ENCODE peak calls at places on chromosomes 12 and 14, in eight cellular contexts. M is IMR-90, G is fibroblast of lung, Y is SK-N-SH, Q is astrocyte, S is neural progenitor cell, K is H9, R is hepatocyte. U is an unnamed sample.

GRCh38 chr12:128137140-128137539 is 129.8 kb upstream of the TMEM132C start:
- DNase-seq in K (no peak), S (no peak), Q (no peak), Y (no peak), R (no peak), M (no peak), G (no peak), U (no peak)

GRCh38 chr14:71202881-71203280 is 295.6 kb downstream of the PCNX1 start:
- DNase-seq in S (no peak), Y (no peak), M (peak; percentile 23), Q (no peak), R (no peak), G (no peak), K (no peak), U (no peak)

GRCh38 chr12:118356809-118357326 is 15.8 kb downstream of the TAOK3 start:
- DNase-seq in K (no peak), G (peak; percentile 90), Y (no peak), Q (peak; percentile 78), S (no peak), M (peak; percentile 92), R (no peak), U (peak; percentile 78)

GRCh38 chr14:86462193-86462592 is 932.2 kb downstream of the FLRT2 start:
- DNase-seq in K (peak; percentile 43), M (peak; percentile 30), G (peak; percentile 26), Q (no peak), Y (no peak), R (peak; percentile 16), S (peak; percentile 50), U (peak; percentile 26)

GRCh38 chr12:121678721-121679300 is 9.4 kb upstream of the MORN3 start:
- DNase-seq in S (no peak), G (no peak), K (no peak), R (no peak), M (peak; percentile 50), Q (no peak), Y (no peak), U (no peak)

GRCh38 chr14:90105756-90106155 is 44.0 kb downstream of the KCNK13 start:
- DNase-seq in K (no peak), G (no peak), Y (no peak), M (no peak), Q (no peak), S (no peak), R (no peak), U (no peak)

GRCh38 chr12:53123578-53124351 is 20.5 kb downstream of the SOAT2 start:
- DNase-seq in S (no peak), K (no peak), Y (no peak), G (no peak), M (peak; percentile 58), R (no peak), Q (peak; percentile 39), U (peak; percentile 9)

GRCh38 chr12:124302807-124303578 is 8.1 kb downstream of the RFLNA start:
- DNase-seq in S (no peak), K (no peak), G (no peak), M (no peak), R (no peak), Y (no peak), Q (no peak), U (no peak)

GRCh38 chr12:130674676-130675075 is 41.4 kb downstream of the RIMBP2 start:
- DNase-seq in K (no peak), R (no peak), M (no peak), Y (no peak), S (no peak), Q (no peak), G (no peak), U (no peak)

GRCh38 chr14:64758025-64758521 is 53.8 kb downstream of the PLEKHG3 start:
- DNase-seq in S (no peak), G (peak; percentile 6), K (no peak), Q (peak; percentile 86), R (peak; percentile 81), Y (no peak), M (peak; percentile 66), U (peak; percentile 86)

GRCh38 chr12:2231956-2232355 is 179.2 kb downstream of the CACNA1C start:
- DNase-seq in Q (no peak), Y (no peak), G (no peak), S (no peak), M (no peak), K (no peak), R (no peak), U (no peak)

GRCh38 chr12:80059875-80060274 is 39.5 kb upstream of the OTOGL start:
- DNase-seq in Y (no peak), G (no peak), Q (no peak), M (no peak), K (no peak), S (no peak), R (no peak), U (no peak)

GRCh38 chr12:106327256-106327852 is 24.8 kb downstream of the TCP11L2 start:
- DNase-seq in Y (no peak), Q (no peak), S (no peak), K (no peak), R (no peak), M (no peak), G (no peak), U (no peak)

GRCh38 chr14:94750371-94750770 is 19.5 kb downstream of the GSC start:
- DNase-seq in S (peak; percentile 93), M (no peak), K (no peak), Q (no peak), G (no peak), Y (no peak), R (no peak), U (no peak)

GRCh38 chr14:19823765-19824164 is 20.2 kb downstream of the OR4N2 start:
- DNase-seq in G (no peak), S (no peak), Q (peak; percentile 2), K (no peak), M (no peak), R (no peak), Y (no peak), U (no peak)

GRCh38 chr14:95138876-95139275 is 18.5 kb downstream of the DICER1 start:
- DNase-seq in S (no peak), K (no peak), Y (no peak), M (peak; percentile 18), G (no peak), R (no peak), Q (no peak), U (no peak)

GRCh38 chr12:65334534-65334933 is 56.1 kb downstream of the MSRB3 start:
- DNase-seq in Q (no peak), M (peak; percentile 32), S (no peak), Y (no peak), G (peak; percentile 28), R (no peak), K (no peak), U (peak; percentile 26)

DNA sequence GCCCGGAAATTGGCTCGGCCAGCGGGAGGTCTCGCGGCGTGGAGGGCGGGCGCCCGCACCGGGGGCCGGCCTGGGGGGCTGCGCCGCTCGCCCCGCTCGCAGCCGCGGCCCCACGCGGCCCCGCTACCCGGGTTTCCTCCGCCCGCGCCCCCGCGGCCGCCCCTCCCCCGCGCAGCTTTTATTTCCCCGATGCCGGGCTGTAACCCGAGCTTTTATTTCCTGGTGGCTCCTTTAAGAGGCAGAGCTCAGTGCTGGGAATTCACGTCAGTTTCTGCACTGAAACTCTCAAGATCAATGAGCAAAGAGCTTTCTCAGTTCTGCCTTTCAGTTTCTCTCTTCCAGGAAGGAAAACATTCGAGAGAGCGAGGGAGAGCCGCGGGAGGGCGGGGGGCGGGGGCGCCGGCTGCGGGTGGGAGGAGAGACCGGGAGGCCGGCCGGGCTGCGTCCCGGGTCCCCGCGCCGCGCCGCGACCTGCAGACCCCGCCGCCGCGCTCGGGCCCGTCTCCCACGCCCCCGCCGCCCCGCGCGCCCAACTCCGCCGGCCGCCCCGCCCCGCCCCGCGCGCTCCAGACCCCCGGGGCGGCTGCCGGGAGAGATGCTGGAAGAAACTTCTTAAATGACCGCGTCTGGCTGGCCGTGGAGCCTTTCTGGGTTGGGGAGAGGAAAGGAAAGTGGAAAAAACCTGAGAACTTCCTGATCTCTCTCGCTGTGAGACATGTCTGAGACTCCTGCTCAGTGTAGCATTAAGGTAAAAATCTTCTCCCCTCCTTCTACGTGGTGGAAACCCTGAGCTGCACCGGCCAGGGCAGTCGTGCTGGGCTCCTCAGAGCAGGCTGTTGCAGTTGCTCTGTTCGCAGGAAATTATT is at the start of gene ETV6:
- DNase-seq in S (peak; percentile 80), Y (peak; percentile 87), K (peak; percentile 63), M (peak; percentile 93), G (peak; percentile 97), R (peak; percentile 87), Q (peak; percentile 92), U (peak; percentile 88)
- H2AFZ ChIP-seq in S (peak within 1 kb of the TSS; percentile 88), Y (peak within 1 kb of the TSS; percentile 94), K (no peak within 1 kb of the TSS), M (peak within 1 kb of the TSS; percentile 91), G (peak within 1 kb of the TSS; percentile 83), R (peak within 1 kb of the TSS; percentile 88), Q (peak within 1 kb of the TSS; percentile 81), U (peak within 1 kb of the TSS; percentile 84)

GRCh38 chr12:57090456-57090855 is 1.5 kb downstream of the NAB2 start:
- DNase-seq in G (no peak), Q (no peak), K (no peak), R (no peak), Y (peak; percentile 22), S (no peak), M (no peak), U (peak; percentile 28)

GRCh38 chr12:57091633-57092528 is 3.0 kb downstream of the NAB2 start:
- DNase-seq in M (no peak), S (no peak), K (no peak), Y (peak; percentile 7), Q (no peak), G (no peak), R (no peak), U (no peak)

GRCh38 chr12:57092529-57092862 is 3.6 kb downstream of the NAB2 start:
- DNase-seq in K (no peak), G (no peak), R (no peak), Q (no peak), S (no peak), M (no peak), Y (peak; percentile 3), U (no peak)

GRCh38 chr12:57089259-57090245 is 638 bp downstream of the NAB2 start:
- DNase-seq in S (peak; percentile 64), M (peak; percentile 51), Q (peak; percentile 36), G (peak; percentile 69), R (peak; percentile 83), K (no peak), Y (peak; percentile 69), U (peak; percentile 51)

GRCh38 chr12:57090924-57091632 is 2.2 kb downstream of the NAB2 start:
- DNase-seq in Q (no peak), S (no peak), K (no peak), R (no peak), M (no peak), G (no peak), Y (peak; percentile 15), U (no peak)
- H3K4me2 ChIP-seq in Q (peak overlapping the region; percentile 99), S (peak overlapping the region; percentile 96), K (no peak overlapping the region), R (peak overlapping the region; percentile 89), M (peak overlapping the region; percentile 75), G (peak overlapping the region; percentile 100), Y (peak overlapping the region; percentile 89), U (peak overlapping the region; percentile 84)

GRCh38 chr12:63917864-63918742 is 73.6 kb downstream of the SRGAP1 start:
- DNase-seq in K (no peak), G (peak; percentile 99), Q (peak; percentile 95), S (no peak), M (peak; percentile 96), Y (no peak), R (peak; percentile 73), U (peak; percentile 95)
- H3K4me1 ChIP-seq in K (peaks cover 8% of the 10 kb centered on the region), G (peaks cover 32% of the 10 kb centered on the region), Q (peaks cover 41% of the 10 kb centered on the region), S (no peaks in the 10 kb centered on the region), M (peaks cover 25% of the 10 kb centered on the region), Y (peaks cover 18% of the 10 kb centered on the region), R (peaks cover 49% of the 10 kb centered on the region), U (peaks cover 76% of the 10 kb centered on the region)

GRCh38 chr14:29236848-29237247 is 470.3 kb downstream of the FOXG1 start:
- DNase-seq in Q (peak; percentile 87), K (no peak), R (no peak), G (peak; percentile 86), S (no peak), M (peak; percentile 92), Y (no peak), U (no peak)
- H2AFZ ChIP-seq in Q (no peak overlapping the region), K (no peak overlapping the region), R (no peak overlapping the region), G (no peak overlapping the region), S (no peak overlapping the region), M (no peak overlapping the region), Y (peak overlapping the region; percentile 53), U (no peak overlapping the region)